ENCODE peak calls at places on chromosomes 13 and 19, in nine cellular contexts. T, O, K, L, R, J, B, E and Q are unnamed samples.

GRCh38 chr13:59890064-59890463 is 273.7 kb downstream of the DIAPH3 start:
- DNase-seq in J (no peak), B (no peak), K (no peak), T (no peak), E (no peak), R (no peak), L (no peak), O (no peak), Q (no peak)

GRCh38 chr19:48646192-48646911 is 365 bp upstream of the CA11 start:
- DNase-seq in E (peak; percentile 89), R (peak; percentile 88), T (peak; percentile 83), J (peak; percentile 94), K (peak; percentile 80), L (peak; percentile 94), B (peak; percentile 86), O (peak; percentile 73), Q (peak; percentile 27)

GRCh38 chr13:55013051-55013450 is 1984.4 kb downstream of the OLFM4 start:
- DNase-seq in J (no peak), B (no peak), E (no peak), R (no peak), O (no peak), T (no peak), L (no peak), K (no peak), Q (no peak)

GRCh38 chr13:33740134-33740538 is 77.8 kb upstream of the RFC3 start:
- DNase-seq in T (no peak), O (no peak), R (no peak), L (no peak), E (no peak), B (no peak), K (peak; percentile 78), J (no peak), Q (no peak)

GRCh38 chr13:102846261-102847015 is 606 bp downstream of the ERCC5 start:
- DNase-seq in O (no peak), E (peak; percentile 23), B (no peak), J (peak; percentile 65), K (peak; percentile 55), L (peak; percentile 77), T (peak; percentile 36), R (peak; percentile 22), Q (no peak)

GRCh38 chr13:20230913-20231838 is 943 bp downstream of the GJB6 start:
- DNase-seq in O (no peak), K (no peak), L (peak; percentile 76), R (no peak), B (no peak), E (no peak), J (no peak), T (no peak), Q (no peak)

GRCh38 chr19:33430674-33431277 is 57.3 kb downstream of the CEBPG start:
- DNase-seq in B (peak; percentile 82), O (no peak), K (peak; percentile 69), T (peak; percentile 53), L (peak; percentile 66), E (peak; percentile 53), R (peak; percentile 69), J (peak; percentile 83), Q (no peak)

GRCh38 chr13:23069571-23069970 is 111.2 kb upstream of the SGCG start:
- DNase-seq in J (no peak), K (peak; percentile 51), T (no peak), O (no peak), R (no peak), E (no peak), B (no peak), L (no peak), Q (no peak)

GRCh38 chr19:55418185-55418584 is 10.6 kb upstream of the UBE2S start:
- DNase-seq in R (peak; percentile 46), E (peak; percentile 52), T (peak; percentile 56), L (peak; percentile 71), O (no peak), B (peak; percentile 74), K (peak; percentile 85), J (peak; percentile 77), Q (no peak)

GRCh38 chr19:33552191-33552927 is 30.8 kb upstream of the PEPD start:
- DNase-seq in K (no peak), O (no peak), R (no peak), T (no peak), J (no peak), L (no peak), B (no peak), E (no peak), Q (no peak)

GRCh38 chr19:38221919-38222828 is 1.8 kb downstream of the DPF1 start:
- DNase-seq in O (no peak), J (no peak), B (no peak), K (no peak), E (no peak), L (no peak), T (no peak), R (no peak), Q (no peak)

GRCh38 chr13:41458187-41458938 is 1.0 kb downstream of the RGCC start:
- DNase-seq in K (peak; percentile 26), J (no peak), E (peak; percentile 58), B (peak; percentile 45), R (no peak), L (peak; percentile 74), T (no peak), O (no peak), Q (peak; percentile 76)

GRCh38 chr19:41264581-41265375 is 606 bp downstream of the HNRNPUL1 start:
- DNase-seq in L (peak; percentile 68), R (no peak), J (peak; percentile 8), O (no peak), B (peak; percentile 17), E (peak; percentile 43), T (peak; percentile 25), K (peak; percentile 34), Q (no peak)

GRCh38 chr13:103788061-103788652 is 721.9 kb upstream of the SLC10A2 start:
- DNase-seq in R (no peak), B (peak; percentile 4), J (peak; percentile 15), T (no peak), E (no peak), O (no peak), L (no peak), K (peak; percentile 22), Q (no peak)

GRCh38 chr19:34556500-34556899 is 74.9 kb downstream of the WTIP start:
- DNase-seq in J (no peak), L (peak; percentile 0), E (no peak), K (peak; percentile 4), B (peak; percentile 27), R (peak; percentile 43), T (peak; percentile 6), O (no peak), Q (no peak)

GRCh38 chr19:13861392-13861713 is 15.6 kb upstream of the NANOS3 start:
- DNase-seq in O (no peak), K (no peak), L (no peak), B (no peak), J (no peak), R (no peak), T (no peak), E (no peak), Q (no peak)

GRCh38 chr19:45798995-45799517 is 6.4 kb upstream of the DMWD start:
- DNase-seq in R (peak; percentile 59), O (no peak), K (peak; percentile 59), T (peak; percentile 67), B (peak; percentile 70), E (peak; percentile 63), J (peak; percentile 63), L (peak; percentile 49), Q (no peak)

GRCh38 chr13:112903606-112904195 is 65.3 kb upstream of the MCF2L start:
- DNase-seq in L (no peak), T (no peak), J (no peak), K (no peak), B (no peak), E (no peak), O (no peak), R (no peak), Q (no peak)

GRCh38 chr19:46621191-46622117 is 3.4 kb downstream of the PTGIR start:
- DNase-seq in T (no peak), B (no peak), J (no peak), E (no peak), K (no peak), O (no peak), L (no peak), R (no peak), Q (no peak)

GRCh38 chr13:29704648-29705047 is 109.2 kb upstream of the SLC7A1 start:
- DNase-seq in E (no peak), L (no peak), B (no peak), J (no peak), K (peak; percentile 11), O (no peak), R (no peak), T (no peak), Q (no peak)

GRCh38 chr13:43357435-43358065 is 334.2 kb downstream of the DNAJC15 start:
- DNase-seq in R (no peak), E (no peak), K (no peak), O (no peak), T (no peak), J (no peak), L (no peak), B (no peak), Q (no peak)

GRCh38 chr13:110528911-110529310 is 32.6 kb downstream of the RAB20 start:
- DNase-seq in B (no peak), J (no peak), L (no peak), O (no peak), K (no peak), R (no peak), E (no peak), T (no peak), Q (no peak)

GRCh38 chr19:30222428-30222873 is 149.7 kb upstream of the ZNF536 start:
- DNase-seq in J (no peak), K (no peak), B (peak; percentile 74), E (no peak), R (no peak), T (no peak), O (no peak), L (no peak), Q (no peak)

GRCh38 chr13:26529441-26529840 is 28.0 kb upstream of the WASF3 start:
- DNase-seq in J (no peak), T (no peak), L (peak; percentile 28), R (no peak), E (no peak), B (peak; percentile 44), K (peak; percentile 66), O (no peak), Q (no peak)

GRCh38 chr19:6066661-6067646 is 43.3 kb downstream of the RFX2 start:
- DNase-seq in O (peak; percentile 85), B (peak; percentile 73), R (peak; percentile 95), K (peak; percentile 84), L (no peak), J (peak; percentile 65), T (peak; percentile 91), E (no peak), Q (no peak)

GRCh38 chr19:50206191-50206590 is 2.8 kb downstream of the MYH14 start:
- DNase-seq in T (no peak), K (no peak), R (no peak), E (no peak), B (no peak), O (no peak), J (no peak), L (no peak), Q (no peak)

GRCh38 chr13:42110410-42111155 is 62.1 kb downstream of the DGKH start:
- DNase-seq in B (peak; percentile 48), T (peak; percentile 47), K (peak; percentile 82), R (peak; percentile 48), L (peak; percentile 81), J (peak; percentile 73), O (no peak), E (peak; percentile 24), Q (peak; percentile 33)

GRCh38 chr13:38358703-38359102 is 9.1 kb downstream of the UFM1 start:
- DNase-seq in O (no peak), K (no peak), T (no peak), R (no peak), J (no peak), L (no peak), E (no peak), B (no peak), Q (no peak)

GRCh38 chr19:3374369-3375112 is 8.2 kb downstream of the NFIC start:
- DNase-seq in J (no peak), K (no peak), E (no peak), T (no peak), B (no peak), L (no peak), O (no peak), R (no peak), Q (no peak)

GRCh38 chr13:21399741-21400140 is 59.4 kb downstream of the ZDHHC20 start:
- DNase-seq in R (no peak), K (peak; percentile 16), J (no peak), L (peak; percentile 62), O (no peak), T (no peak), B (no peak), E (no peak), Q (no peak)

GRCh38 chr13:28826368-28826767 is 6.2 kb downstream of the MTUS2 start:
- DNase-seq in T (no peak), B (no peak), E (no peak), J (no peak), K (no peak), R (no peak), O (no peak), L (no peak), Q (no peak)